ENCODE peak calls at places on chromosomes 6 and 20, in nine cellular contexts. One of them, this sample, is unnamed.

GRCh38 chr20:830011-830521 is 3.4 kb upstream of the FAM110A start:
- DNase-seq in midbrain: no peak
- DNase-seq in astrocyte of the hippocampus: no peak
- DNase-seq in CD8-positive, alpha-beta T cell: no peak
- DNase-seq in GM03348: no peak
- DNase-seq in LHCN-M2: no peak
- DNase-seq in activated T-cell treated with anti-CD3 and anti-CD28 coated beads, Interleukin-2, amount 50 U/mL, for 1 hour: no peak
- DNase-seq in EH: peak
- DNase-seq in glutamatergic neuron: no peak
- DNase-seq in this sample: no peak

GRCh38 chr6:87104657-87105056 is 9.8 kb upstream of the CGA start:
- DNase-seq in midbrain: no peak
- DNase-seq in astrocyte of the hippocampus: no peak
- DNase-seq in CD8-positive, alpha-beta T cell: no peak
- DNase-seq in GM03348: no peak
- DNase-seq in LHCN-M2: no peak
- DNase-seq in activated T-cell treated with anti-CD3 and anti-CD28 coated beads, Interleukin-2, amount 50 U/mL, for 1 hour: no peak
- DNase-seq in EH: no peak
- DNase-seq in glutamatergic neuron: no peak
- DNase-seq in this sample: no peak

GRCh38 chr20:60497298-60497697 is 539.1 kb downstream of the CDH26 start:
- DNase-seq in midbrain: no peak
- DNase-seq in astrocyte of the hippocampus: no peak
- DNase-seq in CD8-positive, alpha-beta T cell: no peak
- DNase-seq in GM03348: no peak
- DNase-seq in LHCN-M2: no peak
- DNase-seq in activated T-cell treated with anti-CD3 and anti-CD28 coated beads, Interleukin-2, amount 50 U/mL, for 1 hour: no peak
- DNase-seq in EH: no peak
- DNase-seq in glutamatergic neuron: no peak
- DNase-seq in this sample: no peak

GRCh38 chr6:97591955-97592354 is 308.9 kb upstream of the MMS22L start:
- DNase-seq in midbrain: no peak
- DNase-seq in astrocyte of the hippocampus: no peak
- DNase-seq in CD8-positive, alpha-beta T cell: no peak
- DNase-seq in GM03348: no peak
- DNase-seq in LHCN-M2: no peak
- DNase-seq in activated T-cell treated with anti-CD3 and anti-CD28 coated beads, Interleukin-2, amount 50 U/mL, for 1 hour: no peak
- DNase-seq in EH: no peak
- DNase-seq in glutamatergic neuron: no peak
- DNase-seq in this sample: no peak

GRCh38 chr6:5590187-5590586 is 328.9 kb downstream of the FARS2 start:
- DNase-seq in midbrain: no peak
- DNase-seq in astrocyte of the hippocampus: no peak
- DNase-seq in CD8-positive, alpha-beta T cell: no peak
- DNase-seq in GM03348: no peak
- DNase-seq in LHCN-M2: no peak
- DNase-seq in activated T-cell treated with anti-CD3 and anti-CD28 coated beads, Interleukin-2, amount 50 U/mL, for 1 hour: no peak
- DNase-seq in EH: no peak
- DNase-seq in glutamatergic neuron: no peak
- DNase-seq in this sample: no peak

GRCh38 chr6:1199981-1200637 is 111.8 kb upstream of the FOXQ1 start:
- DNase-seq in midbrain: no peak
- DNase-seq in astrocyte of the hippocampus: no peak
- DNase-seq in CD8-positive, alpha-beta T cell: no peak
- DNase-seq in GM03348: peak
- DNase-seq in LHCN-M2: no peak
- DNase-seq in activated T-cell treated with anti-CD3 and anti-CD28 coated beads, Interleukin-2, amount 50 U/mL, for 1 hour: no peak
- DNase-seq in EH: no peak
- DNase-seq in glutamatergic neuron: no peak
- DNase-seq in this sample: no peak

GRCh38 chr6:35084041-35084491 is 57.1 kb downstream of the TCP11 start:
- DNase-seq in midbrain: peak
- DNase-seq in astrocyte of the hippocampus: no peak
- DNase-seq in CD8-positive, alpha-beta T cell: no peak
- DNase-seq in GM03348: no peak
- DNase-seq in LHCN-M2: no peak
- DNase-seq in activated T-cell treated with anti-CD3 and anti-CD28 coated beads, Interleukin-2, amount 50 U/mL, for 1 hour: no peak
- DNase-seq in EH: no peak
- DNase-seq in glutamatergic neuron: no peak
- DNase-seq in this sample: no peak

GRCh38 chr20:33859157-33859695 is 48.1 kb downstream of the CHMP4B start:
- DNase-seq in midbrain: no peak
- DNase-seq in astrocyte of the hippocampus: no peak
- DNase-seq in CD8-positive, alpha-beta T cell: peak
- DNase-seq in GM03348: no peak
- DNase-seq in LHCN-M2: no peak
- DNase-seq in activated T-cell treated with anti-CD3 and anti-CD28 coated beads, Interleukin-2, amount 50 U/mL, for 1 hour: peak
- DNase-seq in EH: no peak
- DNase-seq in glutamatergic neuron: no peak
- DNase-seq in this sample: no peak

GRCh38 chr6:44606506-44606905 is 219.0 kb downstream of the CDC5L start:
- DNase-seq in midbrain: no peak
- DNase-seq in astrocyte of the hippocampus: no peak
- DNase-seq in CD8-positive, alpha-beta T cell: no peak
- DNase-seq in GM03348: no peak
- DNase-seq in LHCN-M2: no peak
- DNase-seq in activated T-cell treated with anti-CD3 and anti-CD28 coated beads, Interleukin-2, amount 50 U/mL, for 1 hour: no peak
- DNase-seq in EH: no peak
- DNase-seq in glutamatergic neuron: no peak
- DNase-seq in this sample: peak

GRCh38 chr6:168908887-168909286 is 344.8 kb downstream of the THBS2 start:
- DNase-seq in midbrain: no peak
- DNase-seq in astrocyte of the hippocampus: peak
- DNase-seq in CD8-positive, alpha-beta T cell: no peak
- DNase-seq in GM03348: peak
- DNase-seq in LHCN-M2: peak
- DNase-seq in activated T-cell treated with anti-CD3 and anti-CD28 coated beads, Interleukin-2, amount 50 U/mL, for 1 hour: no peak
- DNase-seq in EH: peak
- DNase-seq in glutamatergic neuron: no peak
- DNase-seq in this sample: no peak

GRCh38 chr6:21741221-21742109 is 147.9 kb downstream of the SOX4 start:
- DNase-seq in midbrain: no peak
- DNase-seq in astrocyte of the hippocampus: no peak
- DNase-seq in CD8-positive, alpha-beta T cell: no peak
- DNase-seq in GM03348: no peak
- DNase-seq in LHCN-M2: no peak
- DNase-seq in activated T-cell treated with anti-CD3 and anti-CD28 coated beads, Interleukin-2, amount 50 U/mL, for 1 hour: no peak
- DNase-seq in EH: peak
- DNase-seq in glutamatergic neuron: no peak
- DNase-seq in this sample: no peak

GRCh38 chr6:34028691-34029360 is 117.1 kb downstream of the GRM4 start:
- DNase-seq in midbrain: no peak
- DNase-seq in astrocyte of the hippocampus: no peak
- DNase-seq in CD8-positive, alpha-beta T cell: no peak
- DNase-seq in GM03348: no peak
- DNase-seq in LHCN-M2: no peak
- DNase-seq in activated T-cell treated with anti-CD3 and anti-CD28 coated beads, Interleukin-2, amount 50 U/mL, for 1 hour: no peak
- DNase-seq in EH: no peak
- DNase-seq in glutamatergic neuron: no peak
- DNase-seq in this sample: no peak

This sample was measured in cerebellar cortex.